ENCODE peak calls at places on chromosomes 7 and 10, in five cellular contexts. X is NCI-H345, V is GM23248, E is midbrain, Z is NCI-H2171. B is an unnamed sample.

GRCh38 chr10:61031341-61031740 is 87.4 kb upstream of the RHOBTB1 start:
- DNase-seq in Z (no peak), E (no peak), V (peak), X (no peak), B (no peak)

GRCh38 chr10:8402469-8403074 is 348.1 kb downstream of the GATA3 start:
- DNase-seq in V (no peak), X (no peak), E (no peak), Z (no peak), B (no peak)

GRCh38 chr10:119139464-119140067 is 25.9 kb downstream of the SFXN4 start:
- DNase-seq in X (peak), V (peak), Z (no peak), E (no peak), B (no peak)

GRCh38 chr7:4745971-4746919 is 29.2 kb upstream of the AP5Z1 start:
- DNase-seq in Z (no peak), V (peak), X (no peak), E (peak), B (no peak)

GRCh38 chr7:100545636-100546128 is 6.7 kb downstream of the AGFG2 start:
- DNase-seq in X (no peak), Z (no peak), E (peak), V (peak), B (peak)

GRCh38 chr10:69465457-69466157 is 14.3 kb downstream of the TSPAN15 start:
- DNase-seq in Z (no peak), X (no peak), V (no peak), E (no peak), B (no peak)

GRCh38 chr7:116780966-116781365 is 81.4 kb upstream of the CAPZA2 start:
- DNase-seq in E (no peak), X (no peak), Z (no peak), V (no peak), B (no peak)

GRCh38 chr10:29142516-29143314 is 146.2 kb upstream of the LYZL1 start:
- DNase-seq in V (no peak), Z (no peak), X (no peak), E (no peak), B (no peak)

GRCh38 chr10:31621733-31622132 is 302.7 kb downstream of the ZEB1 start:
- DNase-seq in X (no peak), Z (no peak), E (no peak), V (no peak), B (no peak)

GRCh38 chr7:67551027-67551426 is 554.4 kb downstream of the TYW1 start:
- DNase-seq in E (no peak), X (peak), Z (no peak), V (no peak), B (no peak)

GRCh38 chr10:35916791-35917190 is 274.7 kb upstream of the FZD8 start:
- DNase-seq in X (no peak), V (peak), Z (no peak), E (no peak), B (no peak)

GRCh38 chr10:95392711-95393164 is 101.9 kb upstream of the PDLIM1 start:
- DNase-seq in Z (no peak), V (no peak), E (no peak), X (no peak), B (no peak)

GRCh38 chr7:24778543-24779282 is 21.4 kb upstream of the GSDME start:
- DNase-seq in X (no peak), Z (no peak), V (peak), E (peak), B (peak)

GRCh38 chr7:149849174-149849573 is 11.0 kb downstream of the ZNF862 start:
- DNase-seq in Z (no peak), X (no peak), V (no peak), E (no peak), B (no peak)

GRCh38 chr10:100978121-100978895 is 9.0 kb downstream of the MRPL43 start:
- DNase-seq in X (no peak), V (no peak), Z (no peak), E (no peak), B (no peak)

GRCh38 chr7:73560035-73560835 is 2.7 kb upstream of the BCL7B start:
- DNase-seq in E (no peak), V (peak), Z (peak), X (no peak), B (peak)

GRCh38 chr10:10792681-10793080 is 225.0 kb upstream of the CELF2 start:
- DNase-seq in Z (no peak), X (peak), E (no peak), V (peak), B (peak)

GRCh38 chr7:21256310-21256877 is 171.5 kb upstream of the SP4 start:
- DNase-seq in X (peak), E (peak), Z (peak), V (peak), B (no peak)

GRCh38 chr10:91758303-91759146 is 39.7 kb upstream of the TNKS2 start:
- DNase-seq in Z (no peak), V (peak), X (peak), E (peak), B (peak)

GRCh38 chr10:33290286-33291052 is 44.0 kb downstream of the NRP1 start:
- DNase-seq in X (no peak), V (no peak), E (no peak), Z (no peak), B (no peak)

GRCh38 chr10:71799785-71800453 is 26.6 kb upstream of the VSIR start:
- DNase-seq in E (no peak), X (no peak), V (no peak), Z (no peak), B (no peak)

GRCh38 chr7:128740996-128741395 is 1.8 kb downstream of the CALU start:
- DNase-seq in E (no peak), V (peak), Z (no peak), X (no peak), B (no peak)

GRCh38 chr10:5906651-5907050 is 16.6 kb downstream of the FBH1 start:
- DNase-seq in E (no peak), Z (no peak), X (no peak), V (peak), B (no peak)

GRCh38 chr10:42552188-42553063 is 85.9 kb downstream of the ZNF33B start:
- DNase-seq in X (peak), Z (peak), E (peak), V (peak), B (peak)

GRCh38 chr7:157005456-157006204 is 4.8 kb downstream of the MNX1 start:
- DNase-seq in X (no peak), E (no peak), Z (no peak), V (peak), B (no peak)

GRCh38 chr7:571096-572012 is 51.7 kb upstream of the PDGFA start:
- DNase-seq in X (no peak), E (no peak), V (no peak), Z (no peak), B (no peak)

GRCh38 chr7:30713397-30713796 is 31.1 kb upstream of the CRHR2 start:
- DNase-seq in E (no peak), V (peak), X (no peak), Z (no peak), B (no peak)

GRCh38 chr7:98559958-98560357 is 57.1 kb upstream of the NPTX2 start:
- DNase-seq in V (no peak), E (no peak), X (peak), Z (peak), B (no peak)

GRCh38 chr7:101678713-101679112 is 49.6 kb upstream of the MYL10 start:
- DNase-seq in E (no peak), V (peak), Z (no peak), X (no peak), B (no peak)

GRCh38 chr7:2116903-2117680 is 115.7 kb downstream of the MAD1L1 start:
- DNase-seq in X (no peak), V (no peak), E (peak), Z (no peak), B (no peak)

B was measured in BJ.